ENCODE peak calls at places on chromosomes 13 and 19, in seven cellular contexts. One of them, this sample, is unnamed.
A peak's percentile ranks its signal among the peaks of the same experiment; 100 is the strongest.

GRCh38 chr19:36169084-36169760 is 17.0 kb upstream of the COX7A1 start:
- DNase-seq in H1: no peak
- DNase-seq in K562: no peak
- DNase-seq in HepG2: no peak
- DNase-seq in A549: no peak
- DNase-seq in GM12878: no peak
- DNase-seq in SK-N-SH: no peak
- DNase-seq in this sample: no peak

GRCh38 chr13:43664700-43665191 is 122.0 kb downstream of the ENOX1 start:
- DNase-seq in SK-N-SH: no peak
- DNase-seq in HepG2: no peak
- DNase-seq in H1: no peak
- DNase-seq in A549: peak; percentile 4
- DNase-seq in GM12878: no peak
- DNase-seq in K562: no peak
- DNase-seq in this sample: peak; percentile 74

GRCh38 chr13:49584771-49585182 is 581 bp downstream of the RCBTB1 start:
- DNase-seq in GM12878: no peak
- DNase-seq in HepG2: no peak
- DNase-seq in A549: no peak
- DNase-seq in SK-N-SH: no peak
- DNase-seq in K562: peak; percentile 9
- DNase-seq in H1: no peak
- DNase-seq in this sample: peak; percentile 6

GRCh38 chr13:33204130-33204927 is 81.2 kb downstream of the STARD13 start:
- DNase-seq in SK-N-SH: peak; percentile 63
- DNase-seq in H1: no peak
- DNase-seq in HepG2: no peak
- DNase-seq in K562: no peak
- DNase-seq in A549: no peak
- DNase-seq in GM12878: peak; percentile 78
- DNase-seq in this sample: peak; percentile 90

GRCh38 chr19:30049226-30049625 is 107.2 kb downstream of the URI1 start:
- DNase-seq in HepG2: no peak
- DNase-seq in GM12878: no peak
- DNase-seq in K562: no peak
- DNase-seq in H1: no peak
- DNase-seq in SK-N-SH: no peak
- DNase-seq in A549: no peak
- DNase-seq in this sample: no peak

GRCh38 chr19:58058428-58058827 is 654 bp upstream of the ZNF135 start:
- DNase-seq in HepG2: no peak
- DNase-seq in K562: no peak
- DNase-seq in GM12878: no peak
- DNase-seq in H1: peak; percentile 44
- DNase-seq in A549: no peak
- DNase-seq in SK-N-SH: no peak
- DNase-seq in this sample: no peak

GRCh38 chr19:52640916-52641315 is 2.8 kb upstream of the ZNF83 start:
- DNase-seq in K562: peak; percentile 65
- DNase-seq in SK-N-SH: peak; percentile 78
- DNase-seq in GM12878: no peak
- DNase-seq in H1: peak; percentile 48
- DNase-seq in HepG2: no peak
- DNase-seq in A549: no peak
- DNase-seq in this sample: no peak

GRCh38 chr19:1945899-1946298 is 4.9 kb downstream of the CSNK1G2 start:
- DNase-seq in HepG2: peak; percentile 58
- DNase-seq in A549: peak; percentile 56
- DNase-seq in H1: peak; percentile 92
- DNase-seq in GM12878: no peak
- DNase-seq in SK-N-SH: peak; percentile 93
- DNase-seq in K562: peak; percentile 58
- DNase-seq in this sample: no peak

GRCh38 chr13:42574435-42575311 is 721 bp downstream of the TNFSF11 start:
- DNase-seq in GM12878: no peak
- DNase-seq in SK-N-SH: peak; percentile 25
- DNase-seq in K562: no peak
- DNase-seq in HepG2: no peak
- DNase-seq in H1: no peak
- DNase-seq in A549: no peak
- DNase-seq in this sample: no peak

GRCh38 chr19:3024870-3025515 is 4.1 kb downstream of the TLE2 start:
- DNase-seq in A549: no peak
- DNase-seq in HepG2: no peak
- DNase-seq in K562: no peak
- DNase-seq in H1: peak; percentile 67
- DNase-seq in SK-N-SH: peak; percentile 74
- DNase-seq in GM12878: no peak
- DNase-seq in this sample: no peak

GRCh38 chr19:54388803-54389144 is 24.0 kb upstream of the LAIR1 start:
- DNase-seq in HepG2: no peak
- DNase-seq in H1: no peak
- DNase-seq in GM12878: no peak
- DNase-seq in K562: no peak
- DNase-seq in SK-N-SH: no peak
- DNase-seq in A549: no peak
- DNase-seq in this sample: no peak

GRCh38 chr13:30995331-30995730 is 62.9 kb downstream of the TEX26 start:
- DNase-seq in SK-N-SH: no peak
- DNase-seq in HepG2: no peak
- DNase-seq in GM12878: no peak
- DNase-seq in H1: no peak
- DNase-seq in A549: no peak
- DNase-seq in K562: no peak
- DNase-seq in this sample: no peak

GRCh38 chr13:82962422-82962821 is 919.9 kb downstream of the SLITRK1 start:
- DNase-seq in SK-N-SH: no peak
- DNase-seq in H1: no peak
- DNase-seq in A549: no peak
- DNase-seq in HepG2: no peak
- DNase-seq in GM12878: no peak
- DNase-seq in K562: peak; percentile 13
- DNase-seq in this sample: no peak

GRCh38 chr19:58182577-58182988 is 278 bp upstream of the ZNF274 start:
- DNase-seq in K562: no peak
- DNase-seq in H1: no peak
- DNase-seq in GM12878: no peak
- DNase-seq in A549: no peak
- DNase-seq in SK-N-SH: peak; percentile 90
- DNase-seq in HepG2: no peak
- DNase-seq in this sample: no peak

GRCh38 chr13:54980651-54981050 is 1952.0 kb downstream of the OLFM4 start:
- DNase-seq in H1: no peak
- DNase-seq in GM12878: no peak
- DNase-seq in K562: no peak
- DNase-seq in SK-N-SH: no peak
- DNase-seq in A549: no peak
- DNase-seq in HepG2: no peak
- DNase-seq in this sample: no peak

DNA sequence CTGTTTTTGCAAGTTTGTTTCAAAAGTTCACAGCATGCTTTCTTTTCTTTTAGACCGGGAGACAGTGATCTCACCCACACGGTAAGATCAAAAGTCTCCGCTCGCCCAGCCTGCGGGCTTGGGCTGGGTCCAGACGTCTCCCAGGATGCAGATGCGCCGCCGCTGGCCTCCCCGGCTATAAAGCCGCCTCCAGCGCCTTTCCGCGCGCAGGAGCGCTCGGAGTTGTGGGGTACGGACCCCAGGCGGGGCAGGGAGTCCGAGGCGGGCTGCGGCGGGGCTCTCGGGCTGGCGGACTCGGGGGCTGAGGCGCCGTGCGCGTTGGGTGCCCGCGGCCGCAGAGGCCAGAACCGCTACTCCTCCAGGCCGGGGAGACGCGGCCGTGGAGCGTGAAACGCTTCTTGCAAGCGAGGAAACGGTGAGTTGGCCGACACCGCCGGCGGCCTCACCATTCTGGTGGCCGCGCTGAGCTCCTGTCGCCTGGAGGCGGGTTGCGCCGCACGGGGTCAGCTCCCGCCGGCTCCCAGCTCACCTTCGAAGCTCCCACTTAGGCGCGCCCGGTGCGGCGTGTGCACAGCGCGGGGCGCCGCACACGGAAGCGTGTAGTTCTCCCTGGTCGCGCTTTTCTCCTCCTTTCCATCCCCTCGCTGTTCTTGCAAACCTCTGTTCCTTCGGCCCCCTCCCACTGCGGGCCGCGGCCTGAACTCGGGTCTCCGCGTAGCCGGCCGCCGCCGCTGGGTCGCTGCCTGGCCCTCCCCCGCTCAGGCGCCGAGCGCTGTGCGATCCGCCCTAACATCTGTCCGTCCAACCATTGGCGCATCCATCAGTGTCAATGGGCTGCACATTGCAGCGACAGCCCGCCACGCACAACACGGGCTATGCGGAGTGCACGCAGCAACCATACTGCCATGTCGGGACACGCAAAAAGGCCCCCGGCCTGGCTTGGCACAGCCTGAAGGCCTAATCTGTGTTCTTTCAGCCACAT is 2.3 kb upstream of the TSHZ3 start:
- DNase-seq in SK-N-SH: peak; percentile 74
- DNase-seq in A549: peak; percentile 33
- DNase-seq in GM12878: no peak
- DNase-seq in H1: peak; percentile 66
- DNase-seq in HepG2: no peak
- DNase-seq in K562: no peak
- DNase-seq in this sample: peak; percentile 63
- TF ChIP-seq RFX5 in SK-N-SH: no peak
- TF ChIP-seq RFX5 in A549: no peak
- TF ChIP-seq RFX5 in GM12878: no peak
- TF ChIP-seq RFX5 in H1: no peak
- TF ChIP-seq RFX5 in HepG2: no peak
- TF ChIP-seq RFX5 in K562: no peak
- TF ChIP-seq RFX5 in this sample: no peak

GRCh38 chr13:111853766-111854165 is 213.2 kb upstream of the SOX1 start:
- DNase-seq in SK-N-SH: no peak
- DNase-seq in K562: no peak
- DNase-seq in GM12878: no peak
- DNase-seq in A549: no peak
- DNase-seq in H1: peak; percentile 36
- DNase-seq in HepG2: no peak
- DNase-seq in this sample: no peak
- TF ChIP-seq RFX5 in SK-N-SH: no peak
- TF ChIP-seq RFX5 in K562: no peak
- TF ChIP-seq RFX5 in GM12878: no peak
- TF ChIP-seq RFX5 in A549: no peak
- TF ChIP-seq RFX5 in H1: no peak
- TF ChIP-seq RFX5 in HepG2: no peak
- TF ChIP-seq RFX5 in this sample: no peak

GRCh38 chr19:45657520-45658163 is 10.4 kb upstream of the GIPR start:
- DNase-seq in SK-N-SH: peak; percentile 46
- DNase-seq in K562: no peak
- DNase-seq in A549: no peak
- DNase-seq in GM12878: no peak
- DNase-seq in H1: no peak
- DNase-seq in HepG2: peak; percentile 47
- DNase-seq in this sample: no peak
- TF ChIP-seq RFX5 in SK-N-SH: no peak
- TF ChIP-seq RFX5 in K562: no peak
- TF ChIP-seq RFX5 in A549: no peak
- TF ChIP-seq RFX5 in GM12878: no peak
- TF ChIP-seq RFX5 in H1: no peak
- TF ChIP-seq RFX5 in HepG2: no peak
- TF ChIP-seq RFX5 in this sample: no peak

GRCh38 chr19:38308926-38309614 is 5.0 kb downstream of the C19orf33 start:
- DNase-seq in SK-N-SH: no peak
- DNase-seq in HepG2: no peak
- DNase-seq in GM12878: no peak
- DNase-seq in A549: no peak
- DNase-seq in H1: no peak
- DNase-seq in K562: no peak
- DNase-seq in this sample: no peak
- TF ChIP-seq RFX5 in SK-N-SH: no peak
- TF ChIP-seq RFX5 in HepG2: no peak
- TF ChIP-seq RFX5 in GM12878: no peak
- TF ChIP-seq RFX5 in A549: no peak
- TF ChIP-seq RFX5 in H1: no peak
- TF ChIP-seq RFX5 in K562: no peak
- TF ChIP-seq RFX5 in this sample: no peak

DNA sequence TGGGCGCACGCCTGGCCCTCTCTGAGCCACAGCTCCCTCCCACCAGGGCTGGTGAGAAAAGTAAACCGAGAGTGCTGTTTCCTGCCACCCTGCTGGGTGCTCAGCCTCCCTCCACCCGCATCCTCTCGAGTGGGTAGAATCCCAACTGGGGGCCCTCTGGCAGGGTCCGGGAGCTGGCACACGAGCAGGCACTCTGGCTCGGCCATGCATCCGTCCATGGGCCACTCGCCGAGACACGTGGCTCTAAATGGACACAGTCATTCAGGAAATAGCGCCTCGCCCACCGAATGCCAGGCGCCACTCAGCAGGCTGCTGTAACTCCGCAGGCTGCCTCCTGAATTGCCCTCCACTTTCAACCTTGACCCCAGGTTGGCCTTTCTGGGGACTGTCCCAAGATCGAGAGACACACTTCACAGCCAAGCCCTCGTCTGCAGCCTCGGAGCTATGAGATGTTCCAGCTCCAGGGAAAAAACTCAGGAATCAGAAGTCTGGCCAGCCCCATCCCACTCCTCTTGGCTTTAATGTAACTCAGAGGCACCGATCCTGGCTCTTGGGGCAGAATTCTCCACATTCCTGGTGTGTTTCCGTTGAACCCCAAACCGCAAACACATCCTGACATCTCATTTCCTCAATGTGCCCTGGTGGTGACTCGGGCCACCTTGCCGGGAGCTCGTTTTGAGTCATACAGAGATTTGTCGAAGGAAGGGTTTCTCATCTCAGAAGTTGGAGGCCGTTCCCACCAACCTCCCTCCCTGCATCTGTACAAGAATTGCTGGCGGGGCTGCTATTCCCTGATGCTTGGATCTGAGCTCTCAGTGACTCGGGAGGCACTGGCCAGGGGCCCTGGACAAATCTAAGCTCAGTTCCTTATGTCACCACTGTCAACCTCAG is 14.1 kb downstream of the KLF2 start:
- DNase-seq in K562: no peak
- DNase-seq in HepG2: peak; percentile 28
- DNase-seq in SK-N-SH: no peak
- DNase-seq in A549: peak; percentile 72
- DNase-seq in H1: no peak
- DNase-seq in GM12878: peak; percentile 59
- DNase-seq in this sample: peak; percentile 96
- TF ChIP-seq RFX5 in K562: no peak
- TF ChIP-seq RFX5 in HepG2: no peak
- TF ChIP-seq RFX5 in SK-N-SH: no peak
- TF ChIP-seq RFX5 in A549: no peak
- TF ChIP-seq RFX5 in H1: no peak
- TF ChIP-seq RFX5 in GM12878: no peak
- TF ChIP-seq RFX5 in this sample: no peak

DNA sequence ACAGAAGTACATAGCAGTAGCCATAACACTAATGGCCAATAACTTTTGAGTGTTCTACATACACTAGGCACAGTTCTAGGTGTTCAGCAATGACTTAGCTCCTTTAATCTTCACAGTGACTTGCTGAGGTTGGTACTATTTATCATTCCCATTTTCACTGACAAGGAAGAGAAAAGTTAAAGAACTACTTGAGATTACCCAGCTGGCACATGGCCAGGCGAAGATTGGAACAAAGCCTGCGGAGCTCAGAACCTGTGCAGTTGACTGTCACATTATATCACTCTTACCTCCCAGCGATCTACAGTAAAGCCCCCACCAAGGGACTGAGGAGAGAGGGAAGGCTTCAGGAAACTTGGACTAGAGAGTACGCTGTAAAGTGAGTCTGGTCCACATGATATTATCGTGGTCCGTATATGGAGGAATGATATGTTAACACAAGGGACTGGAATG is 42.4 kb upstream of the WDFY2 start:
- DNase-seq in H1: no peak
- DNase-seq in SK-N-SH: no peak
- DNase-seq in A549: peak; percentile 57
- DNase-seq in GM12878: no peak
- DNase-seq in K562: peak; percentile 48
- DNase-seq in HepG2: no peak
- DNase-seq in this sample: no peak
- TF ChIP-seq RFX5 in H1: no peak
- TF ChIP-seq RFX5 in SK-N-SH: no peak
- TF ChIP-seq RFX5 in A549: no peak
- TF ChIP-seq RFX5 in GM12878: no peak
- TF ChIP-seq RFX5 in K562: no peak
- TF ChIP-seq RFX5 in HepG2: no peak
- TF ChIP-seq RFX5 in this sample: no peak